ENCODE peak calls at places on chromosomes 12 and 14, in six cellular contexts. K is HCT116; I is CD8-positive, alpha-beta memory T cell; Z is ovary; E is cardiac muscle cell; C is PC-3. A is an unnamed sample.

GRCh38 chr12:40662366-40662765 is 29.9 kb upstream of the CNTN1 start:
- DNase-seq in K (no peak), Z (no peak), I (no peak), C (no peak), E (no peak), A (no peak)

GRCh38 chr14:71460091-71460490 is 472.1 kb upstream of the RGS6 start:
- DNase-seq in E (no peak), C (no peak), K (no peak), I (no peak), Z (no peak), A (no peak)

GRCh38 chr12:62839869-62840268 is 95.1 kb downstream of the PPM1H start:
- DNase-seq in C (no peak), I (no peak), K (no peak), E (no peak), Z (no peak), A (no peak)

GRCh38 chr12:68773582-68773981 is 27.6 kb downstream of the SLC35E3 start:
- DNase-seq in E (no peak), C (no peak), I (no peak), Z (no peak), K (no peak), A (no peak)

GRCh38 chr14:93960108-93960475 is 16.3 kb downstream of the ASB2 start:
- DNase-seq in C (no peak), Z (no peak), K (no peak), I (no peak), E (no peak), A (no peak)

GRCh38 chr14:23141706-23142467 is 22.8 kb upstream of the CEBPE start:
- DNase-seq in Z (peak), I (no peak), C (peak), E (peak), K (no peak), A (peak)

GRCh38 chr14:57492859-57493258 is 798 bp downstream of the CCDC198 start:
- DNase-seq in Z (no peak), K (no peak), E (peak), C (peak), I (no peak), A (no peak)

GRCh38 chr14:75494898-75495297 is 27.4 kb upstream of the BATF start:
- DNase-seq in K (no peak), Z (no peak), C (peak), E (no peak), I (no peak), A (no peak)

GRCh38 chr14:99322731-99323599 is 51.0 kb upstream of the BCL11B start:
- DNase-seq in I (no peak), K (no peak), Z (no peak), E (no peak), C (no peak), A (no peak)

GRCh38 chr12:12645485-12645884 is 33.8 kb downstream of the CREBL2 start:
- DNase-seq in I (peak), E (peak), K (peak), C (peak), Z (no peak), A (no peak)

GRCh38 chr14:86430807-86431206 is 900.9 kb downstream of the FLRT2 start:
- DNase-seq in Z (no peak), I (no peak), C (no peak), E (no peak), K (no peak), A (no peak)

GRCh38 chr12:67482751-67483661 is 165.5 kb upstream of the DYRK2 start:
- DNase-seq in E (peak), I (peak), K (no peak), Z (no peak), C (peak), A (peak)

GRCh38 chr12:113862570-113863454 is 103.3 kb downstream of the RBM19 start:
- DNase-seq in C (no peak), Z (no peak), I (no peak), E (peak), K (no peak), A (no peak)

GRCh38 chr12:121791671-121792496 is 1.6 kb downstream of the RHOF start:
- DNase-seq in Z (no peak), K (no peak), I (peak), E (no peak), C (peak), A (no peak)

GRCh38 chr12:75836533-75836932 is 195.0 kb downstream of the PHLDA1 start:
- DNase-seq in K (no peak), Z (no peak), E (no peak), I (no peak), C (no peak), A (no peak)

GRCh38 chr12:2215709-2216560 is 163.1 kb downstream of the CACNA1C start:
- DNase-seq in E (peak), I (no peak), C (no peak), Z (no peak), K (no peak), A (no peak)

GRCh38 chr12:88947486-88948043 is 367.3 kb upstream of the KITLG start:
- DNase-seq in K (no peak), C (peak), I (no peak), Z (no peak), E (no peak), A (no peak)

GRCh38 chr14:103143535-103143934 is 20.3 kb downstream of the TNFAIP2 start:
- DNase-seq in I (no peak), K (no peak), Z (no peak), E (peak), C (peak), A (no peak)

GRCh38 chr14:34098045-34098984 is 147.4 kb upstream of the EGLN3 start:
- DNase-seq in E (peak), C (peak), K (peak), I (no peak), Z (peak), A (no peak)

GRCh38 chr14:97917169-97917568 is 1120.0 kb downstream of the VRK1 start:
- DNase-seq in C (no peak), K (no peak), Z (no peak), E (no peak), I (no peak), A (no peak)

GRCh38 chr12:113874326-113874725 is 91.8 kb downstream of the RBM19 start:
- DNase-seq in Z (no peak), K (no peak), I (no peak), E (no peak), C (no peak), A (no peak)

GRCh38 chr12:84058136-84058535 is 854.5 kb downstream of the SLC6A15 start:
- DNase-seq in I (no peak), E (peak), C (no peak), Z (no peak), K (no peak), A (no peak)

GRCh38 chr12:39782026-39782545 is 162.5 kb upstream of the ABCD2 start:
- DNase-seq in I (no peak), C (no peak), E (no peak), K (no peak), Z (no peak), A (no peak)

GRCh38 chr14:91911474-91912032 is 35.9 kb downstream of the FBLN5 start:
- DNase-seq in C (peak), E (peak), Z (no peak), K (peak), I (peak), A (no peak)

GRCh38 chr14:22607291-22607690 is 9.2 kb downstream of the ABHD4 start:
- DNase-seq in I (no peak), K (no peak), Z (no peak), C (no peak), E (no peak), A (no peak)

GRCh38 chr12:47942327-47943230 is 20.8 kb upstream of the TMEM106C start:
- DNase-seq in E (peak), I (peak), C (no peak), Z (no peak), K (no peak), A (no peak)

GRCh38 chr12:65853489-65854157 is 29.3 kb downstream of the HMGA2 start:
- DNase-seq in C (no peak), I (no peak), K (no peak), E (no peak), Z (no peak), A (no peak)
- H3K27ac ChIP-seq in C (peak), I (no peak), K (peak), E (no peak), Z (no peak), A (no peak)

GRCh38 chr12:108949976-108950375 is 70.1 kb downstream of the DAO start:
- DNase-seq in K (no peak), I (no peak), E (no peak), Z (no peak), C (no peak), A (no peak)
- H3K27ac ChIP-seq in K (no peak), I (no peak), E (no peak), Z (no peak), C (no peak), A (no peak)

GRCh38 chr12:1205512-1206060 is 214.6 kb downstream of the ERC1 start:
- DNase-seq in C (no peak), K (no peak), Z (no peak), E (no peak), I (no peak), A (no peak)
- H3K27ac ChIP-seq in C (no peak), K (no peak), Z (peak), E (peak), I (no peak), A (no peak)

GRCh38 chr12:108517288-108518100 is 2.4 kb downstream of the FICD start:
- DNase-seq in E (no peak), I (no peak), Z (no peak), K (no peak), C (no peak), A (no peak)

GRCh38 chr12:108516511-108517275 is 1.6 kb downstream of the FICD start:
- DNase-seq in Z (no peak), C (peak), I (no peak), E (peak), K (no peak), A (no peak)

GRCh38 chr12:108515916-108516315 is 839 bp downstream of the FICD start:
- DNase-seq in E (peak), I (no peak), K (no peak), Z (no peak), C (peak), A (no peak)

GRCh38 chr12:108514468-108514972 is 557 bp upstream of the FICD start:
- DNase-seq in K (no peak), I (no peak), C (no peak), Z (no peak), E (no peak), A (no peak)

DNA sequence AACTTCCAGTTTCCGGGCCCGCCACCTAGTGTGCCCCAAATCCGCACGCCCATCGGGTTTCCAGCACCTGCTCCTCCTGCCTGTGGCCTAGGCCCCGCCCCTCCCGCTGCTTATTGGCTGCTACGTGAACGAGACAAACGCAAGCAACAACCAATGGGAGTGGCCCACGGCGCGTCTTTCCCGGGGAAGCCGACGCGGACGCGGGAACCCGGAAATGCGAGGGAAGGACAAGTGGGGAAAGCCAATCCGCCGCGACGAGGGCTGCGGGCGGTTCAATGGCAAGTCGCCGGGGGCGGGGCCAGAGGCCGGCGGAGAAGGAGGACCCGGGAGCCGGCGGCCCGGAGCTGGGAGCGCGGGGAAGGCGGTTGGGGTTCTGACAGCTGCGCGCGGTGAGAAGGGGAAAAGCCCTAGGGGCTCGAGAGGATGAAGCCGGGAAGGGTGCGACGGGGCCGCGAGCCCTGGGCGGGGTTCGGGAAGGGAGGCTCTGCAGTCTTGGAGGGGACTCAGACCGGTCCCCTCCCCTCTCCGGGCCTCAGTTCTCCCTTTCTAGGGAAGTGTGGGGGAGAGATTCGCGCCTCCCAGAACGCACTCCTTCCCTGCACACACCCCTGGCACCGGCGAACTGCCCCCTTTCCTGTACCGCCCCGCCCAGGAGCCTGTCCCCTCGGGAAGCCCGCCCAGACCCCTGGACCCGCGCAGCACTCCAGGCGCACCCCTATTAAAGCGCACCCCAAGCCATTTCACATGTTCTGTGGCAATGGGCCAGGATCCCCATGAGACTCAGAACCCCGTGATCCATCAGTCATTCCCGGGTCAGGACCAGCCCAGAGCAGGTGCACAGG is at the start of gene FICD:
- DNase-seq in E (peak), K (peak), I (peak), Z (peak), C (peak), A (peak)
- H3K27ac ChIP-seq in E (peak), K (peak), I (peak), Z (no peak), C (no peak), A (peak)

GRCh38 chr12:8577879-8578278 is 34.8 kb downstream of the AICDA start:
- DNase-seq in E (no peak), I (no peak), C (no peak), K (no peak), Z (no peak), A (no peak)
- H3K27ac ChIP-seq in E (no peak), I (no peak), C (no peak), K (no peak), Z (no peak), A (no peak)

A was measured in right cardiac atrium.